ENCODE peak calls at places on chromosomes 7 and 10, in five cellular contexts. A, V, T, K and O are unnamed samples.
A peak's percentile ranks its signal among the peaks of the same experiment; 100 is the strongest.

GRCh38 chr10:78199759-78200158 is 166.1 kb downstream of the RPS24 start:
- DNase-seq in A (no peak), V (no peak), T (no peak), K (no peak), O (no peak)

GRCh38 chr7:70615066-70615465 is 516.9 kb upstream of the GALNT17 start:
- DNase-seq in A (peak; percentile 33), V (no peak), T (no peak), K (no peak), O (no peak)

GRCh38 chr7:84524714-84525694 is 330.4 kb upstream of the SEMA3A start:
- DNase-seq in A (no peak), V (peak; percentile 82), T (no peak), K (no peak), O (no peak)

GRCh38 chr7:65444899-65445823 is 71.5 kb downstream of the ZNF92 start:
- DNase-seq in A (no peak), V (no peak), T (no peak), K (no peak), O (no peak)

GRCh38 chr10:127243490-127244272 is 47.3 kb upstream of the INSYN2A start:
- DNase-seq in A (no peak), V (no peak), T (peak; percentile 77), K (peak; percentile 17), O (no peak)

GRCh38 chr10:133166828-133167692 is 7.0 kb downstream of the KNDC1 start:
- DNase-seq in A (peak; percentile 69), V (no peak), T (no peak), K (no peak), O (no peak)

GRCh38 chr10:12783326-12783725 is 218.2 kb downstream of the CCDC3 start:
- DNase-seq in A (no peak), V (no peak), T (no peak), K (no peak), O (no peak)

GRCh38 chr10:132443605-132443997 is 46.6 kb downstream of the PWWP2B start:
- DNase-seq in A (no peak), V (no peak), T (no peak), K (no peak), O (no peak)

GRCh38 chr10:76082232-76082631 is 650.8 kb downstream of the LRMDA start:
- DNase-seq in A (no peak), V (no peak), T (no peak), K (no peak), O (no peak)

GRCh38 chr7:85405016-85405415 is 218.2 kb upstream of the SEMA3D start:
- DNase-seq in A (no peak), V (peak; percentile 3), T (no peak), K (no peak), O (no peak)

GRCh38 chr10:52258791-52259427 is 55.2 kb upstream of the DKK1 start:
- DNase-seq in A (no peak), V (no peak), T (no peak), K (no peak), O (no peak)

GRCh38 chr7:116228241-116228640 is 17.9 kb downstream of the TES start:
- DNase-seq in A (no peak), V (no peak), T (no peak), K (no peak), O (no peak)

GRCh38 chr7:127114739-127115265 is 137.9 kb downstream of the GRM8 start:
- DNase-seq in A (no peak), V (no peak), T (no peak), K (no peak), O (no peak)

GRCh38 chr7:111982804-111983203 is 223.4 kb downstream of the DOCK4 start:
- DNase-seq in A (no peak), V (no peak), T (no peak), K (no peak), O (no peak)

GRCh38 chr10:97186911-97187310 is 1.2 kb upstream of the SLIT1 start:
- DNase-seq in A (no peak), V (no peak), T (no peak), K (no peak), O (no peak)